ENCODE peak calls at places on chromosomes 2 and 18, in five cellular contexts. R is dorsolateral prefrontal cortex, J is coronary artery, W is fibroblast of lung, F is left ventricle myocardium inferior. N is an unnamed sample.
A peak's percentile ranks its signal among the peaks of the same experiment; 100 is the strongest.

GRCh38 chr2:239147376-239147775 is 253.4 kb downstream of the HDAC4 start:
- DNase-seq in W (no peak), R (no peak), J (no peak), F (peak; percentile 9), N (no peak)

GRCh38 chr2:17591846-17592245 is 51.4 kb downstream of the VSNL1 start:
- DNase-seq in J (no peak), W (no peak), F (no peak), R (no peak), N (no peak)

GRCh38 chr18:42719221-42719620 is 396.3 kb downstream of the RIT2 start:
- DNase-seq in F (no peak), R (no peak), J (no peak), W (no peak), N (no peak)

GRCh38 chr18:25299426-25299825 is 52.5 kb downstream of the ZNF521 start:
- DNase-seq in J (no peak), F (no peak), R (no peak), W (peak; percentile 84), N (no peak)

GRCh38 chr2:99691931-99692330 is 202.1 kb upstream of the REV1 start:
- DNase-seq in F (peak; percentile 75), W (peak; percentile 51), J (peak; percentile 71), R (no peak), N (no peak)

GRCh38 chr2:72220170-72220569 is 72.5 kb upstream of the CYP26B1 start:
- DNase-seq in J (no peak), F (no peak), W (no peak), R (no peak), N (no peak)

GRCh38 chr2:42926438-42927333 is 134.3 kb upstream of the HAAO start:
- DNase-seq in J (no peak), W (no peak), R (no peak), F (no peak), N (no peak)

GRCh38 chr2:3618367-3618766 is 23.5 kb downstream of the COLEC11 start:
- DNase-seq in F (no peak), W (no peak), J (no peak), R (no peak), N (no peak)

GRCh38 chr2:54149623-54150501 is 34.4 kb downstream of the ACYP2 start:
- DNase-seq in W (peak; percentile 82), J (no peak), F (no peak), R (no peak), N (no peak)

GRCh38 chr2:233209117-233209977 is 42.1 kb upstream of the ATG16L1 start:
- DNase-seq in F (no peak), J (no peak), R (no peak), W (no peak), N (no peak)

GRCh38 chr2:229230215-229230614 is 40.9 kb downstream of the PID1 start:
- DNase-seq in R (no peak), W (peak; percentile 23), J (no peak), F (no peak), N (no peak)

GRCh38 chr2:219398721-219399333 is 11.1 kb upstream of the DNPEP start:
- DNase-seq in J (no peak), F (no peak), W (peak; percentile 50), R (no peak), N (no peak)

GRCh38 chr18:5542393-5543035 is 1.3 kb downstream of the EPB41L3 start:
- DNase-seq in R (no peak), F (no peak), W (peak; percentile 26), J (no peak), N (no peak)

GRCh38 chr2:237639441-237640220 is 12.2 kb downstream of the LRRFIP1 start:
- DNase-seq in J (no peak), F (no peak), W (no peak), R (no peak), N (no peak)

GRCh38 chr2:176468471-176468870 is 199.2 kb downstream of the MTX2 start:
- DNase-seq in R (no peak), F (no peak), W (no peak), J (no peak), N (no peak)

GRCh38 chr2:183037281-183037659 is 987 bp downstream of the NCKAP1 start:
- DNase-seq in J (no peak), R (no peak), F (no peak), W (peak; percentile 59), N (no peak)

GRCh38 chr2:65370387-65371093 is 61.9 kb downstream of the SPRED2 start:
- DNase-seq in J (no peak), R (no peak), W (no peak), F (no peak), N (no peak)

GRCh38 chr2:12424219-12424618 is 292.5 kb upstream of the TRIB2 start:
- DNase-seq in W (peak; percentile 60), R (no peak), F (no peak), J (no peak), N (no peak)

GRCh38 chr2:218698885-218699284 is 11.8 kb upstream of the TTLL4 start:
- DNase-seq in J (no peak), W (no peak), F (no peak), R (no peak), N (no peak)

GRCh38 chr18:57621252-57621607 is 406 bp downstream of the NARS1 start:
- DNase-seq in R (no peak), F (no peak), J (peak; percentile 77), W (no peak), N (no peak)

GRCh38 chr18:48208432-48208948 is 200.7 kb downstream of the ZBTB7C start:
- DNase-seq in R (no peak), W (no peak), J (no peak), F (no peak), N (no peak)

GRCh38 chr2:166573393-166573792 is 79.3 kb upstream of the SCN7A start:
- DNase-seq in R (no peak), F (no peak), J (no peak), W (peak; percentile 34), N (no peak)

GRCh38 chr2:203636896-203637818 is 69.3 kb upstream of the CD28 start:
- DNase-seq in W (peak; percentile 40), J (no peak), F (no peak), R (no peak), N (no peak)

GRCh38 chr2:10072656-10073480 is 7.3 kb downstream of the CYS1 start:
- DNase-seq in R (peak; percentile 79), F (peak; percentile 73), W (peak; percentile 89), J (peak; percentile 84), N (peak; percentile 82)

GRCh38 chr2:240964221-240964853 is 34.1 kb upstream of the SNED1 start:
- DNase-seq in F (peak; percentile 13), W (no peak), R (peak; percentile 20), J (peak; percentile 64), N (peak; percentile 68)

GRCh38 chr2:120611961-120612360 is 123.7 kb upstream of the GLI2 start:
- DNase-seq in J (no peak), W (no peak), F (peak; percentile 7), R (no peak), N (no peak)

GRCh38 chr2:105396254-105397024 is 2.4 kb downstream of the FHL2 start:
- DNase-seq in F (no peak), W (peak; percentile 92), J (no peak), R (no peak), N (no peak)

GRCh38 chr2:59888015-59888414 is 665.4 kb downstream of the BCL11A start:
- DNase-seq in F (no peak), R (no peak), W (no peak), J (no peak), N (no peak)

DNA sequence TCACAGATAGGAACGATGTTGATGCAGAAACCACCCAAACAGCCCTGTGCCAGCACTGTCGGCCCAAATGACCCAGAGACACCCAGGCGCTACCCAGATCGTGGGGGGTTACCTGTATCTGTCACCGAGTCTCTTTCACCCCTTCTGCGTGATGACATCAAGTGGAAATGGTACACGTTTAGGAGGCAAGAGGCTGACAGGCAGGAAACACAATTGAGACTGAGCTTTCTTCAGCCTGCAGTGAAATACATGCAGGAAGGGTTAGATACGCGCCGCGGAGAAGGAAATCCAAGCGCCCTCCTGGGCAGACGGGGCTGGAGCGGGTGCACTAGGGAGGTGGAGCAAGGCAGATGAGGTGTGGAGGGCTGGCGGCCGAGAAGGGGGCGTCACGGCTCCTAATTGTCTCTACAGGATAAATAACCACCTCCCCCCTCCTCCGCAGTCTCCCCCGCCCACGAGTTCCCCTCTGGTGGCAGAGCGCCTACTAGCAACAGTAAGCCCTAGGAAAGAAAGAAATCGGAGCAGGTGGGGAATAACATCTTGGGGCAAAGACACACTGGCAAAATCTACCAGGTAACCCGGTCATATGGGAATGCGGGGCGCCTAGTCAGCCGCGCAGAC is at the start of gene RNF152:
- DNase-seq in W (peak; percentile 29), R (peak; percentile 33), J (no peak), F (peak; percentile 36), N (peak; percentile 71)
- TF ChIP-seq CTCF in W (peak; percentile 31), R (no peak), J (no peak), F (no peak), N (peak; percentile 33)

DNA sequence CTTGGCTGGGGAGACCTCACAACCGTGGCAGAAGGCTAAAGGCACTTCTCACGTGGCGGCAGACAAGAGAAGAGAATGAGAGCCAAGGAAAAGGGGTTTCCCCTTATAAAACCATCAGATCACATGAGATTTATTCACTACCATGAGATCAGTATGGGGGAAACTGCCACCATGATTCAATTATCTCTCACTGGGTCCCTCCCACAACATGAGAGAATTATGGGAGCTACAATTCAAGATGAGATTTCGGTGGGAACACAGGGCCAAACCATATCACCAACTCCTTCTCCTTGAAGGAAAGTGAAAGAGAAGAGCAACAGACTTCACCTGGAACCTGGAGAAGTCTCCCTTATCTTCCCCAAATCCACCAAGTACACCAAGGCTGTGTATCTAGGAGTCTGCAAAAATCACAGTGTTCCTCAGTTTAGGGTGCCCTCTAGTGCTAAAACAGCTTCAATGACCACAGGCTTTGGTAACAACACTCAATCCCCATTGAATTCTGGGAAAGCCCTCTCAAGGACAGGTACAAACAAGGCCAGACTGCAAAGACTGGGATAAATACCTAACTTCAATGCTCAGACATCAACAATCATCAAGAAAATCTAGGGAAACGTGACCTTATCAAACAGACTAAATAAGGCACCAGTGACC is 148.8 kb upstream of the SRD5A2 start:
- DNase-seq in F (no peak), J (no peak), R (no peak), W (peak; percentile 5), N (no peak)
- TF ChIP-seq CTCF in F (no peak), J (no peak), R (no peak), W (peak; percentile 57), N (peak; percentile 53)

GRCh38 chr18:21599585-21600525 is 649 bp downstream of the ESCO1 start:
- DNase-seq in W (no peak), J (no peak), R (no peak), F (peak; percentile 45), N (peak; percentile 80)
- TF ChIP-seq CTCF in W (no peak), J (no peak), R (no peak), F (no peak), N (peak; percentile 55)

DNA sequence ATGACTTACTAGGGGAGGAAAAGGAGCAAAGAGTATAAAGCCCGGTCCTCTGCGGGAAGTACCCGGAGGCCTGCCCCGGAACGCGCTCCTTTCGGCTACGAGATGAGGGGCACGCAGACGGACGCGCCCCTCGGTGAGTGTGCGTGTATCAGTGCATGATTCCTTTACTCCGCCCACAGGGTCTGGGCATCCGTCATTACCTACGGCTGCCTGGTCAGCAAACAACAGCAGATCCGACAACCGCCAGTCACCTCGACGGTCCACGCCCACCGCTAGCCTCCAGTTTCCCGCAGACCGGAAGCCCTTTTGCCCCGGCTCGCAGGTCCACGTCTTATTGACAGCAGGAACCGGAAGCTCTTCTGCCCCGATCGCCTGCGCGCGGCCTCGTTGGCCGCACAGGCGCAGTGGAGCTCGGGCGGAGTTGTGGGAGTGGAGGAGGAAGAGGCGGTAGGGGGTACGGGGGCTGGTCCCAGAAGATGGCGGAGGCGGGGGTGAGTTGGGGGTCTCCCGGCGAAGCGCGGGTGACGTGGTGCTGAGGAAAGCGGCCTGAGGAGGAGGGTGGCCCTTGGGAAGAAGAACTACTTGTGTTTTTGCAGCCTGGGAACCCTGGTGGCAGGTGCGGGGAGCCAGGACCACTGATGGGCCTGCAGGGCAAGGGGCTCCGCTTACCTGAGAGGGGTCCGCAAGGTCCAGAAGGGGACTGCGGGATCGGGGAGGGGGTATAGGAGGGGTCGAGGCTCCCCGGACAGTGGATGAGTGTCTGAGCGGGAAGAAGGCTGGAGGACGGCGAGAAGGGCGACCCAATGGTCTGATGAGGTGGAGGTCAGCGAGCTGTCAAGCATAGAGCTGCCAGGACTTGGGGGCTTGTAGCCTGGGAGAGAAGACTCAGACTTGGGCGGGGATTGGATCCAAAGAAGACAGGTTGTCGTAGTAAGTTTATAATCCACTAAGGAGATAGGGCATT is at the start of gene INSIG2:
- DNase-seq in W (peak; percentile 91), J (peak; percentile 95), F (peak; percentile 93), R (peak; percentile 86), N (peak; percentile 94)
- TF ChIP-seq CTCF in W (no peak), J (no peak), F (peak; percentile 21), R (peak; percentile 27), N (no peak)

N was measured in type B pancreatic cell.